ENCODE peak calls at places on chromosomes 1 and 21, in nine cellular contexts. G is H1, O is body of pancreas, F is OCI-LY7, A is HFFc6, D is cardiac muscle cell, Z is left ventricle myocardium inferior, J is AG10803, L is IMR-90. H is an unnamed sample.

GRCh38 chr1:174556392-174556791 is 108.6 kb downstream of the GPR52 start:
- DNase-seq in J (no peak), O (no peak), Z (no peak), F (no peak), A (no peak), L (peak; percentile 33), G (no peak), D (no peak), H (no peak)

GRCh38 chr1:240134596-240134995 is 42.9 kb downstream of the FMN2 start:
- DNase-seq in Z (no peak), L (peak; percentile 24), O (no peak), D (no peak), F (no peak), A (peak; percentile 23), G (no peak), J (peak; percentile 80), H (no peak)

GRCh38 chr1:21232044-21232443 is 55.3 kb upstream of the EIF4G3 start:
- DNase-seq in J (peak; percentile 64), L (peak; percentile 66), G (no peak), A (peak; percentile 48), O (peak; percentile 54), D (peak; percentile 77), F (peak; percentile 45), Z (no peak), H (peak; percentile 26)

GRCh38 chr1:219189942-219190341 is 16.3 kb downstream of the LYPLAL1 start:
- DNase-seq in F (no peak), G (no peak), O (no peak), Z (no peak), D (no peak), J (no peak), A (no peak), L (no peak), H (no peak)

GRCh38 chr21:34579411-34579810 is 35.5 kb downstream of the RCAN1 start:
- DNase-seq in A (peak; percentile 81), Z (no peak), F (no peak), L (peak; percentile 86), D (peak; percentile 20), O (no peak), G (no peak), J (peak; percentile 71), H (peak; percentile 77)

GRCh38 chr1:230072296-230072695 is 5.3 kb downstream of the GALNT2 start:
- DNase-seq in L (no peak), G (no peak), A (no peak), D (no peak), O (peak; percentile 72), Z (no peak), J (no peak), F (no peak), H (no peak)

GRCh38 chr1:12177999-12178441 is 11.2 kb downstream of the TNFRSF1B start:
- DNase-seq in A (peak; percentile 76), O (peak; percentile 66), Z (peak; percentile 81), J (peak; percentile 88), G (no peak), F (no peak), L (peak; percentile 93), D (peak; percentile 92), H (peak; percentile 42)

GRCh38 chr21:36707763-36708511 is 9.0 kb downstream of the SIM2 start:
- DNase-seq in Z (no peak), J (no peak), D (no peak), F (no peak), A (no peak), O (peak; percentile 10), L (no peak), G (no peak), H (no peak)

GRCh38 chr21:14554948-14555347 is 8.8 kb upstream of the SAMSN1 start:
- DNase-seq in Z (no peak), A (no peak), L (no peak), O (no peak), D (no peak), F (no peak), G (no peak), J (no peak), H (peak; percentile 21)

GRCh38 chr1:100710881-100711660 is 8.5 kb upstream of the VCAM1 start:
- DNase-seq in J (peak; percentile 75), Z (no peak), G (no peak), A (peak; percentile 16), F (no peak), O (no peak), D (peak; percentile 40), L (peak; percentile 82), H (peak; percentile 29)

GRCh38 chr1:89566761-89567174 is 42.1 kb downstream of the LRRC8B start:
- DNase-seq in L (peak; percentile 13), G (no peak), A (no peak), Z (peak; percentile 60), F (no peak), J (no peak), D (peak; percentile 82), O (peak; percentile 57), H (no peak)

GRCh38 chr1:240766831-240767230 is 154.9 kb upstream of the GREM2 start:
- DNase-seq in F (no peak), L (peak; percentile 69), G (no peak), D (no peak), Z (no peak), A (peak; percentile 76), O (no peak), J (peak; percentile 16), H (no peak)

GRCh38 chr1:22282281-22282970 is 139.5 kb upstream of the WNT4 start:
- DNase-seq in F (no peak), Z (no peak), D (peak; percentile 50), J (no peak), A (no peak), G (no peak), L (no peak), O (no peak), H (no peak)

GRCh38 chr1:223670458-223671159 is 5.1 kb upstream of the CAPN8 start:
- DNase-seq in F (peak; percentile 8), Z (no peak), J (peak; percentile 40), L (peak; percentile 51), G (peak; percentile 53), O (peak; percentile 70), D (peak; percentile 56), A (peak; percentile 45), H (peak; percentile 57)

GRCh38 chr1:10975567-10976326 is 36.7 kb upstream of the TARDBP start:
- DNase-seq in O (peak; percentile 60), L (peak; percentile 64), D (peak; percentile 70), G (no peak), F (no peak), J (peak; percentile 93), A (peak; percentile 39), Z (no peak), H (peak; percentile 84)

GRCh38 chr1:156752843-156753486 is 1.5 kb upstream of the HDGF start:
- DNase-seq in D (no peak), A (peak; percentile 53), L (peak; percentile 64), Z (no peak), O (no peak), F (peak; percentile 32), G (no peak), J (peak; percentile 72), H (no peak)

GRCh38 chr1:156754219-156754618 is 2.7 kb upstream of the HDGF start:
- DNase-seq in D (no peak), Z (no peak), O (no peak), F (no peak), G (no peak), A (no peak), L (no peak), J (no peak), H (no peak)

GRCh38 chr1:156750932-156751723 is at the start of gene HDGF:
- DNase-seq in G (no peak), F (peak; percentile 60), O (peak; percentile 68), J (peak; percentile 30), L (no peak), Z (peak; percentile 61), D (peak; percentile 53), A (no peak), H (peak; percentile 42)

GRCh38 chr1:156750191-156750931 is 1.1 kb downstream of the HDGF start:
- DNase-seq in O (peak; percentile 61), L (no peak), F (peak; percentile 66), J (peak; percentile 46), A (no peak), G (no peak), D (no peak), Z (no peak), H (peak; percentile 92)

GRCh38 chr1:156751724-156752481 is 428 bp upstream of the HDGF start:
- DNase-seq in F (peak; percentile 97), Z (peak; percentile 99), L (peak; percentile 95), O (peak; percentile 96), G (peak; percentile 91), J (peak; percentile 97), A (peak; percentile 94), D (peak; percentile 98), H (peak; percentile 94)
- TF ChIP-seq CTCF in F (no peak), Z (no peak), L (peak; percentile 6), O (peak; percentile 32), G (no peak), J (peak; percentile 2), A (peak; percentile 24), D (peak; percentile 9), H (no peak)

GRCh38 chr1:113976609-113977278 is 2.5 kb upstream of the OLFML3 start:
- DNase-seq in G (peak; percentile 33), A (peak; percentile 50), Z (no peak), O (no peak), F (peak; percentile 30), D (peak; percentile 70), J (peak; percentile 66), L (peak; percentile 59), H (no peak)
- TF ChIP-seq CTCF in G (peak; percentile 13), A (peak; percentile 77), Z (peak; percentile 59), O (peak; percentile 17), F (peak; percentile 67), D (peak; percentile 84), J (peak; percentile 87), L (peak; percentile 50), H (peak; percentile 45)

GRCh38 chr1:53390736-53391135 is 62.9 kb upstream of the LRP8 start:
- DNase-seq in J (no peak), L (no peak), D (no peak), G (no peak), F (no peak), A (no peak), O (no peak), Z (no peak), H (no peak)

GRCh38 chr1:53393325-53393792 is 65.5 kb upstream of the LRP8 start:
- DNase-seq in Z (peak; percentile 73), G (peak; percentile 39), O (peak; percentile 75), J (peak; percentile 50), F (peak; percentile 69), L (peak; percentile 59), D (peak; percentile 74), A (peak; percentile 52), H (peak; percentile 42)

GRCh38 chr1:53391982-53392381 is 64.1 kb upstream of the LRP8 start:
- DNase-seq in F (no peak), Z (no peak), A (peak; percentile 20), G (no peak), J (peak; percentile 43), O (no peak), L (peak; percentile 15), D (no peak), H (no peak)

GRCh38 chr1:53394306-53394705 is 64.9 kb upstream of the DMRTB1 start:
- DNase-seq in A (no peak), D (no peak), G (no peak), F (no peak), L (no peak), J (no peak), O (no peak), Z (no peak), H (no peak)

GRCh38 chr1:53392460-53392859 is 64.6 kb upstream of the LRP8 start:
- DNase-seq in D (no peak), O (no peak), G (no peak), Z (no peak), J (no peak), L (no peak), A (no peak), F (no peak), H (no peak)
- TF ChIP-seq CTCF in D (no peak), O (no peak), G (no peak), Z (no peak), J (no peak), L (no peak), A (peak; percentile 31), F (no peak), H (no peak)

GRCh38 chr1:246280551-246280950 is 226.5 kb downstream of the SMYD3 start:
- DNase-seq in J (peak; percentile 37), L (peak; percentile 60), D (peak; percentile 61), O (no peak), F (no peak), G (no peak), A (peak; percentile 33), Z (no peak), H (no peak)
- TF ChIP-seq CTCF in J (peak; percentile 46), L (peak; percentile 56), D (peak; percentile 32), O (no peak), F (peak; percentile 21), G (no peak), A (peak; percentile 69), Z (no peak), H (no peak)

H was measured in mammary epithelial cell.